ENCODE peak calls at places on chromosomes 3 and 15, in nine cellular contexts. W, Y, Q, T, X, R, Z, E and D are unnamed samples.
A peak's percentile ranks its signal among the peaks of the same experiment; 100 is the strongest.

GRCh38 chr3:126982125-126982521 is 792 bp upstream of the PLXNA1 start:
- DNase-seq in E (no peak), Q (no peak), Y (no peak), T (no peak), X (peak; percentile 27), Z (no peak), W (no peak), R (no peak), D (no peak)

GRCh38 chr15:90706394-90707327 is 10.5 kb upstream of the BLM start:
- DNase-seq in T (no peak), Y (no peak), W (no peak), Z (no peak), Q (no peak), R (no peak), E (no peak), X (no peak), D (no peak)

GRCh38 chr3:108548304-108548703 is 37.9 kb upstream of the MYH15 start:
- DNase-seq in Q (no peak), R (no peak), T (no peak), X (peak; percentile 15), W (no peak), E (no peak), Y (no peak), Z (no peak), D (no peak)

GRCh38 chr15:35583863-35584528 is 38.0 kb upstream of the DPH6 start:
- DNase-seq in Z (no peak), Q (no peak), R (no peak), E (no peak), W (no peak), X (peak; percentile 36), T (no peak), Y (no peak), D (no peak)

GRCh38 chr15:26359855-26360254 is 413.0 kb downstream of the GABRB3 start:
- DNase-seq in Q (no peak), T (no peak), R (no peak), E (no peak), Z (no peak), W (no peak), Y (no peak), X (no peak), D (no peak)

GRCh38 chr3:197525706-197526105 is 30.1 kb downstream of the BDH1 start:
- DNase-seq in E (peak; percentile 68), R (no peak), Y (no peak), W (no peak), Z (no peak), Q (no peak), T (no peak), X (peak; percentile 21), D (no peak)

GRCh38 chr3:62724503-62724902 is 150.7 kb downstream of the CADPS start:
- DNase-seq in Q (no peak), X (no peak), Y (no peak), W (no peak), Z (peak; percentile 47), T (no peak), E (no peak), R (no peak), D (no peak)

GRCh38 chr3:190387578-190388213 is at the start of gene CLDN16:
- DNase-seq in E (no peak), W (no peak), Q (no peak), Z (no peak), Y (no peak), T (no peak), R (no peak), X (no peak), D (no peak)

GRCh38 chr15:63352808-63353207 is 28.8 kb downstream of the CA12 start:
- DNase-seq in X (no peak), Z (no peak), E (no peak), W (no peak), Y (no peak), T (no peak), Q (no peak), R (no peak), D (no peak)

GRCh38 chr15:34241376-34242350 is 16.8 kb downstream of the EMC4 start:
- DNase-seq in Y (no peak), X (peak; percentile 51), E (peak; percentile 34), R (no peak), T (no peak), Q (no peak), W (peak; percentile 19), Z (peak; percentile 57), D (no peak)

GRCh38 chr3:137866001-137866400 is 101.9 kb downstream of the SOX14 start:
- DNase-seq in X (no peak), R (no peak), W (no peak), T (no peak), E (no peak), Z (no peak), Y (no peak), Q (no peak), D (no peak)

GRCh38 chr3:42503251-42503924 is 945 bp downstream of the VIPR1 start:
- DNase-seq in W (no peak), X (no peak), Y (peak; percentile 19), Z (no peak), T (peak; percentile 23), Q (no peak), E (no peak), R (no peak), D (no peak)

DNA sequence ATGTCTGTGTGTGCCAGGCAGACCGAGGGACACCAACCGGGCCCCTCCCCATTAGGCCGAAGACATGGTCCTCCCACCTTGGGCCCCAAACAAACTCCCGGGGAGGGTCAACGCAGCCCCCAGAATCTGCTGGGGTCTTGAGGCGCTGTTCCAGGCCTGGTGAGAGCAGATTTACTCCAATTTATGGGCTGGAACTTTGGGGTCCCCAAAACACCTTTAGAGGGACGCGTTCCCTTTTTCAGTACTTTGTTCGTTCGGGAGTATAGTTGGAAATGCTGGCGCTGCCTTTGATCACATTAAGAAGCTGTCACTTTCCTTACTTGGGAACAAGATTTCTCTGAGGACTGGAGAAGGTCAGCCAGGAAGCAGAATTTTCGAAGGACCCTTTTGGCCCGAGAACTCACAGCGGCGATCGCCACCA is 2.3 kb downstream of the GATA2 start:
- DNase-seq in T (no peak), W (no peak), E (no peak), X (no peak), Q (no peak), Z (no peak), Y (peak; percentile 18), R (no peak), D (peak; percentile 58)
- H3K4me3 ChIP-seq in T (peak overlapping the region; percentile 68), W (no peak overlapping the region), E (peak overlapping the region; percentile 91), X (peak overlapping the region; percentile 52), Q (no peak overlapping the region), Z (no peak overlapping the region), Y (peak overlapping the region; percentile 52), R (peak overlapping the region; percentile 92), D (peak overlapping the region; percentile 86)

GRCh38 chr3:134976948-134977347 is 181.9 kb downstream of the EPHB1 start:
- DNase-seq in R (no peak), T (no peak), Y (no peak), Q (no peak), E (no peak), W (no peak), Z (no peak), X (no peak), D (peak; percentile 1)
- H3K27ac ChIP-seq in R (no peak overlapping the region), T (no peak overlapping the region), Y (no peak overlapping the region), Q (no peak overlapping the region), E (no peak overlapping the region), W (no peak overlapping the region), Z (no peak overlapping the region), X (no peak overlapping the region), D (no peak overlapping the region)

GRCh38 chr3:38842266-38842965 is 26.4 kb upstream of the SCN10A start:
- DNase-seq in T (no peak), R (no peak), X (no peak), Y (no peak), Z (no peak), W (no peak), Q (no peak), E (no peak), D (no peak)

GRCh38 chr3:38837358-38837757 is 21.3 kb upstream of the SCN10A start:
- DNase-seq in Z (no peak), Y (no peak), R (no peak), T (no peak), E (no peak), X (no peak), Q (no peak), W (no peak), D (no peak)

GRCh38 chr3:38843898-38844297 is 27.9 kb upstream of the SCN10A start:
- DNase-seq in Q (no peak), E (peak; percentile 34), X (peak; percentile 70), R (no peak), T (no peak), Y (no peak), W (no peak), Z (peak; percentile 10), D (no peak)

GRCh38 chr3:38836561-38836960 is 20.5 kb upstream of the SCN10A start:
- DNase-seq in T (no peak), Y (no peak), R (no peak), Q (no peak), Z (no peak), X (no peak), W (no peak), E (no peak), D (no peak)

DNA sequence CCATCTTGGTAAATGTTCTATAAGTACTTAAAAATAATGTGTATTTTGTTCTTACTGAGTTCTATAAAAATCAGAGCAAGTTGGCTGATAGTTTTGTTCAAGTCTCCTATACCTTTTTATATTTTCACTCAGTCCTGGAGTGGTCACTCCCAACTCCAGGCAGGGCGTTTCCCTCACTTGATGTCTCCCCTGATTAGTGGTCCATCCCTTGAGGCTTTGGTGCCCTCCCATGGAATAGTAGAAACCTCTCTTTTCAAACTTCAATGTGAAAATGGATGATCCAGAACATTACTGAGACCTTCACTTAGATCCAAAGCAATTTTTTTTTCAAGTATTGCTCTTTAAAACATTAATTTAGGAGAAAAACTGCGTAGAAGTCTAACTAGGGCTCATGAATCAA is 25.0 kb upstream of the SCN10A start:
- DNase-seq in R (no peak), T (no peak), E (no peak), Y (no peak), Q (no peak), W (no peak), Z (no peak), X (no peak), D (no peak)
- TF ChIP-seq CTCF in R (no peak), T (no peak), E (no peak), Y (no peak), Q (no peak), W (no peak), Z (no peak), X (peak; percentile 32), D (no peak)

GRCh38 chr15:58980351-58980939 is 7.0 kb upstream of the RNF111 start:
- DNase-seq in R (no peak), X (peak; percentile 56), Z (peak; percentile 65), T (no peak), E (peak; percentile 23), Y (no peak), Q (no peak), W (no peak), D (no peak)

GRCh38 chr15:58987036-58987435 is 427 bp upstream of the RNF111 start:
- DNase-seq in T (no peak), R (no peak), E (peak; percentile 3), Q (no peak), Z (no peak), Y (no peak), W (no peak), X (peak; percentile 57), D (no peak)

GRCh38 chr15:58987501-58988010 is at the start of gene RNF111:
- DNase-seq in E (peak; percentile 93), Y (peak; percentile 94), W (peak; percentile 89), Z (peak; percentile 97), X (peak; percentile 97), T (peak; percentile 90), R (peak; percentile 87), Q (peak; percentile 86), D (peak; percentile 88)

GRCh38 chr15:58985443-58985842 is 2.0 kb upstream of the RNF111 start:
- DNase-seq in T (no peak), Y (peak; percentile 72), W (no peak), X (peak; percentile 19), E (peak; percentile 11), Q (no peak), R (no peak), Z (no peak), D (no peak)

GRCh38 chr15:58981808-58982475 is 5.5 kb upstream of the RNF111 start:
- DNase-seq in Y (no peak), Z (peak; percentile 27), E (no peak), X (no peak), R (no peak), W (no peak), Q (no peak), T (no peak), D (no peak)
- H3K4me3 ChIP-seq in Y (no peak overlapping the region), Z (peak overlapping the region; percentile 55), E (no peak overlapping the region), X (no peak overlapping the region), R (no peak overlapping the region), W (no peak overlapping the region), Q (no peak overlapping the region), T (no peak overlapping the region), D (no peak overlapping the region)